ENCODE peak calls at places on chromosomes 6 and 20, in four cellular contexts. J is hepatocyte, C is H9, D is GM23248. O is an unnamed sample. For H3K9me3 and H3K4me1, the result is how much of the 10 kb centered on the place peaks cover.

GRCh38 chr6:1767481-1768246 is 157.9 kb downstream of the FOXC1 start:
- DNase-seq in J (peak), C (no peak), D (peak), O (no peak)

GRCh38 chr20:478010-478948 is 15.9 kb upstream of the TBC1D20 start:
- DNase-seq in J (no peak), C (no peak), D (peak), O (no peak)

GRCh38 chr20:36856196-36856595 is 19.7 kb upstream of the TLDC2 start:
- DNase-seq in J (no peak), C (no peak), D (peak), O (no peak)

GRCh38 chr6:127302728-127303675 is 36.3 kb downstream of the RNF146 start:
- DNase-seq in J (peak), C (no peak), D (peak), O (no peak)

GRCh38 chr20:50163570-50164317 is 10.2 kb upstream of the PEDS1 start:
- DNase-seq in J (no peak), C (no peak), D (peak), O (no peak)

GRCh38 chr6:31007694-31008093 is 2.6 kb upstream of the MUC22 start:
- DNase-seq in J (peak), C (no peak), D (peak), O (no peak)

GRCh38 chr6:22350109-22350508 is 53.3 kb upstream of the PRL start:
- DNase-seq in J (no peak), C (no peak), D (no peak), O (no peak)

GRCh38 chr20:3766832-3767433 is 620 bp downstream of the ADISSP start:
- DNase-seq in J (no peak), C (no peak), D (peak), O (no peak)

GRCh38 chr20:32718749-32719348 is 24.4 kb downstream of the COMMD7 start:
- DNase-seq in J (no peak), C (no peak), D (no peak), O (no peak)

GRCh38 chr20:7272512-7272911 is 505.0 kb downstream of the BMP2 start:
- DNase-seq in J (no peak), C (no peak), D (peak), O (no peak)

GRCh38 chr6:82436740-82437139 is 73.1 kb downstream of the TPBG start:
- DNase-seq in J (no peak), C (no peak), D (no peak), O (no peak)

GRCh38 chr6:152268846-152269442 is 368.2 kb downstream of the SYNE1 start:
- DNase-seq in J (no peak), C (no peak), D (peak), O (no peak)

GRCh38 chr6:25670208-25670607 is 18.2 kb downstream of the SCGN start:
- DNase-seq in J (peak), C (no peak), D (no peak), O (no peak)

GRCh38 chr6:33410711-33411631 is at the start of gene PHF1:
- DNase-seq in J (peak), C (no peak), D (peak), O (no peak)

GRCh38 chr6:37696220-37696840 is 1.4 kb downstream of the MDGA1 start:
- DNase-seq in J (peak), C (peak), D (peak), O (no peak)

GRCh38 chr6:5191222-5191621 is 69.5 kb downstream of the LYRM4 start:
- DNase-seq in J (no peak), C (no peak), D (no peak), O (no peak)

GRCh38 chr6:80382796-80383195 is 276.3 kb downstream of the BCKDHB start:
- DNase-seq in J (peak), C (no peak), D (no peak), O (no peak)

GRCh38 chr6:17585766-17586502 is 14.2 kb upstream of the FAM8A1 start:
- DNase-seq in J (peak), C (peak), D (no peak), O (peak)

GRCh38 chr6:109793015-109793414 is 101.9 kb downstream of the FIG4 start:
- DNase-seq in J (no peak), C (no peak), D (no peak), O (no peak)

GRCh38 chr6:54327631-54328030 is 19.4 kb downstream of the TINAG start:
- DNase-seq in J (no peak), C (no peak), D (no peak), O (no peak)

GRCh38 chr6:98039876-98040605 is 757.0 kb upstream of the MMS22L start:
- DNase-seq in J (peak), C (peak), D (peak), O (no peak)

GRCh38 chr6:36984581-36985383 is 1.2 kb downstream of the MTCH1 start:
- DNase-seq in J (peak), C (peak), D (peak), O (no peak)

GRCh38 chr6:151592449-151593169 is 98.8 kb downstream of the CCDC170 start:
- DNase-seq in J (peak), C (no peak), D (no peak), O (no peak)

DNA sequence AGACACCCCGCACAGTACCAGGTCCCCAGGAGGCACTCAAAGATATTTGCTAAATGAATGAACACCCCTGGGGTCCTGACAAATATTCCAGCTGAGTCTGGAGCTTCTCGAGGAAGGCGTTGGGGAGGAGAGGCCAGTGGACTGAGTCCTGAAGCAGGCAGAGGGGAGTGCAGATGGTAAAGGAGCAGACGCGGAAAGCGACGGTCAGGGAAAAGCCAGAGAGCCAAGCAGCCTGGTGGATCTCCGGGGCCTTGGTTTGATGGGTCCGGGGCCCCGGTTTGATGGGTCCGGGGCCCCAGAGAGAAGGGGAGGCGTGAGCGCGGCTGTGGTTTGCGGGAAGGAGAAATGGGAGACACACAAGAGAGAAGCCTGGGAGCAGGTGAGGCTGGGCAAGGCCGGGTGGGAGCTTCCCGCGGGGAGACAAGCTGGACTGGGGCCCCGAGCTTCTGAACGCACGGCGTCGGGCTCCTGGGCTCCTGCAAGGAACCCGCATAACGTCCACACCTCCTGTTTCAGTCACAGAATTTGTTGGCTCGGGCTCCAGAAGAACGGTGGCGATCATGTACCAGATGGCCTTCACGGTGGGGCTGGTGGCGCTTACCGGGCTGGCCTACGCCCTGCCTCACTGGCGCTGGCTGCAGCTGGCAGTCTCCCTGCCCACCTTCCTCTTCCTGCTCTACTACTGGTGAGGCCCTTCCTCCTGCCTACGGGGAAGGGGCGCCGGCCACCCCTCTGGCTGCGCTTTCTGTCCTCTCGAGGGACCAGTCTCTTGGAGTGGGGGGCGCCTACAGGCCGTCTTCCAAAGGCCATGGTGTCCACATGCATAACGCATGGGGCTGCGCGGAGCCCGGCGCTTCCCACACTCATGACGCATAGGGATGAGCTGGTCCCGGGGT is 12.1 kb downstream of the SLC22A1 start:
- DNase-seq in J (no peak), C (no peak), D (no peak), O (no peak)
- H3K9me3 ChIP-seq in J (under half), C (under half), D (under half), O (under half)

DNA sequence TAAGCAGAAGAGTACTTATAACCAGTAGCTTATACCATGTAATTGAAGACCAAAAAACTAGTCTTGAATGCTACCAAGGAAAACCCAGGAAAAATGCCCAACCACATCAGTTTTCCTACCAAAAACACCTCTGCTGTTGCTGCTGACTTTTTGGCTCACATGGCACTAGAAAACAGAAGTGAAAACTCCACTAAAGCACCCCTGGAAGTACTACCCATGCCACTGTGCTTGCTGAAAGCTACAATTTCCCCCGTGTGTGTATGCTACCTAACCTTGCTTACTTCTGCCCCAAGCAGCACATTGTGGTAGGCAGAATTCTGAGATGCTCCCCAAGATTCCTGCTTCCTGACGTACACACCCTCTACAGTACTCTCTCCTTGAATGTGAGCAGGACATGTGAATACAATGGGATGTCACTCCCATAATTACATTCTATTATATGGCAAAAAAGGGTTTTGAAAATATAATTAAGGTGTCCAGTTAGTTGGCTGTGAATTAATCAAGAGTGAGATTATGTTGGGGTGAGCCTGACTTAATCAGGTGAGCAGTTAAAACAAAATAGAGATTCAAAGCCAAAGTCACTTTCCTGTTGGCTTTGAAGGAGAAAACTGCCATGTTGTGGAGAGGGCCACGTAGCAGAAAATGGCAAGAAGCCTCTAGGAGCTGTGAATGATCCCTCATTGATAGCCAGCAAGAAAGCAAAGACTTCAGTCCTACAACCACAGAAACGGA is 209.8 kb upstream of the MARCKS start:
- DNase-seq in J (no peak), C (no peak), D (no peak), O (no peak)
- H3K4me1 ChIP-seq in J (under half), C (under half), D (under half), O (half or more)

DNA sequence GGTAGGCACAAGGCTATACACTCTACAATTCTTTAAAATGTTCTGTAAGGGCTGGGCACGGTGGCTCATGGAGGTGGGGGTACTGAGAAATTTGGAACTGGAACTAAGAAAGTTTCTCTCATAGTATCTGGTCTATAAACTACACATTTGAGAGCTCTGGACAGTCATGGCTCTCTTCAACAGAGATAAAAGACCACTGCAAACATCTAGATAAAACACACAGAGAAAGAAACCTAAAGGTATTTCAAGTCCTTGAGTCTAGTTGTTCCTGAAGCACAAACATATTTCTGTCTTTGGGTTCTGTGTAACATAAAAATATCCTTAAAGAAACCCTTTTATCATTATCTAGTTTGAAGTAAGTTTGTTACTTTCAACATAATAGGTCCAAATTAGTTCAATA is 35.2 kb downstream of the ILRUN start:
- DNase-seq in J (no peak), C (no peak), D (no peak), O (no peak)
- H3K4me2 ChIP-seq in J (no peak), C (no peak), D (no peak), O (no peak)

GRCh38 chr20:44334709-44335108 is 2.1 kb upstream of the R3HDML start:
- DNase-seq in J (no peak), C (no peak), D (no peak), O (no peak)
- H3K9me3 ChIP-seq in J (under half), C (under half), D (under half), O (under half)

O was measured in keratinocyte.